ENCODE peak calls at places on chromosomes 11 and 22, in nine cellular contexts. One of them, this sample, is unnamed.

GRCh38 chr22:31342389-31343125 is 3.6 kb downstream of the PATZ1 start:
- DNase-seq in mucosa of gallbladder: no peak
- DNase-seq in COR-L47: no peak
- DNase-seq in amygdala: no peak
- DNase-seq in NCI-H1092 treated with DMSO at 0.1 percent for 48 hours: no peak
- DNase-seq in M059J: no peak
- DNase-seq in stimulated activated CD4-positive, alpha-beta T cell treated with anti-CD3 and anti-CD28 coated beads, TNF-alpha, amount 100 ng/mL, for 4 hours: no peak
- DNase-seq in NCI-H1694: no peak
- DNase-seq in T-helper 2 cell: no peak
- DNase-seq in this sample: no peak

GRCh38 chr22:19892249-19892879 is 37.7 kb upstream of the GNB1L start:
- DNase-seq in COR-L47: peak; percentile 84
- DNase-seq in M059J: no peak
- DNase-seq in T-helper 2 cell: peak; percentile 50
- DNase-seq in amygdala: no peak
- DNase-seq in stimulated activated CD4-positive, alpha-beta T cell treated with anti-CD3 and anti-CD28 coated beads, TNF-alpha, amount 100 ng/mL, for 4 hours: no peak
- DNase-seq in NCI-H1092 treated with DMSO at 0.1 percent for 48 hours: no peak
- DNase-seq in mucosa of gallbladder: no peak
- DNase-seq in NCI-H1694: no peak
- DNase-seq in this sample: no peak

GRCh38 chr22:49086606-49087157 is 741.0 kb downstream of the BRD1 start:
- DNase-seq in NCI-H1694: no peak
- DNase-seq in COR-L47: no peak
- DNase-seq in stimulated activated CD4-positive, alpha-beta T cell treated with anti-CD3 and anti-CD28 coated beads, TNF-alpha, amount 100 ng/mL, for 4 hours: no peak
- DNase-seq in mucosa of gallbladder: no peak
- DNase-seq in NCI-H1092 treated with DMSO at 0.1 percent for 48 hours: no peak
- DNase-seq in T-helper 2 cell: no peak
- DNase-seq in M059J: no peak
- DNase-seq in amygdala: no peak
- DNase-seq in this sample: no peak

GRCh38 chr22:17264321-17265052 is 45.3 kb upstream of the ADA2 start:
- DNase-seq in NCI-H1092 treated with DMSO at 0.1 percent for 48 hours: peak; percentile 76
- DNase-seq in stimulated activated CD4-positive, alpha-beta T cell treated with anti-CD3 and anti-CD28 coated beads, TNF-alpha, amount 100 ng/mL, for 4 hours: no peak
- DNase-seq in COR-L47: no peak
- DNase-seq in M059J: peak; percentile 20
- DNase-seq in mucosa of gallbladder: no peak
- DNase-seq in NCI-H1694: no peak
- DNase-seq in T-helper 2 cell: no peak
- DNase-seq in amygdala: peak; percentile 56
- DNase-seq in this sample: no peak

GRCh38 chr22:44659140-44659539 is 42.9 kb upstream of the PRR5 start:
- DNase-seq in mucosa of gallbladder: no peak
- DNase-seq in amygdala: no peak
- DNase-seq in T-helper 2 cell: no peak
- DNase-seq in NCI-H1092 treated with DMSO at 0.1 percent for 48 hours: no peak
- DNase-seq in COR-L47: no peak
- DNase-seq in NCI-H1694: peak; percentile 47
- DNase-seq in stimulated activated CD4-positive, alpha-beta T cell treated with anti-CD3 and anti-CD28 coated beads, TNF-alpha, amount 100 ng/mL, for 4 hours: no peak
- DNase-seq in M059J: no peak
- DNase-seq in this sample: no peak

GRCh38 chr22:27726344-27726725 is 75.2 kb downstream of the MN1 start:
- DNase-seq in COR-L47: no peak
- DNase-seq in T-helper 2 cell: no peak
- DNase-seq in mucosa of gallbladder: no peak
- DNase-seq in amygdala: no peak
- DNase-seq in NCI-H1694: no peak
- DNase-seq in stimulated activated CD4-positive, alpha-beta T cell treated with anti-CD3 and anti-CD28 coated beads, TNF-alpha, amount 100 ng/mL, for 4 hours: no peak
- DNase-seq in NCI-H1092 treated with DMSO at 0.1 percent for 48 hours: no peak
- DNase-seq in M059J: no peak
- DNase-seq in this sample: no peak

GRCh38 chr11:3203221-3204043 is 15.2 kb downstream of the MRGPRG start:
- DNase-seq in M059J: peak; percentile 19
- DNase-seq in T-helper 2 cell: no peak
- DNase-seq in mucosa of gallbladder: no peak
- DNase-seq in COR-L47: peak; percentile 64
- DNase-seq in amygdala: no peak
- DNase-seq in stimulated activated CD4-positive, alpha-beta T cell treated with anti-CD3 and anti-CD28 coated beads, TNF-alpha, amount 100 ng/mL, for 4 hours: no peak
- DNase-seq in NCI-H1694: no peak
- DNase-seq in NCI-H1092 treated with DMSO at 0.1 percent for 48 hours: no peak
- DNase-seq in this sample: no peak

GRCh38 chr22:31647516-31647915 is 14.5 kb downstream of the PISD start:
- DNase-seq in mucosa of gallbladder: no peak
- DNase-seq in NCI-H1092 treated with DMSO at 0.1 percent for 48 hours: no peak
- DNase-seq in COR-L47: no peak
- DNase-seq in amygdala: no peak
- DNase-seq in NCI-H1694: no peak
- DNase-seq in stimulated activated CD4-positive, alpha-beta T cell treated with anti-CD3 and anti-CD28 coated beads, TNF-alpha, amount 100 ng/mL, for 4 hours: no peak
- DNase-seq in M059J: peak; percentile 49
- DNase-seq in T-helper 2 cell: no peak
- DNase-seq in this sample: no peak

GRCh38 chr11:19450282-19450681 is 209.5 kb upstream of the E2F8 start:
- DNase-seq in amygdala: no peak
- DNase-seq in COR-L47: no peak
- DNase-seq in NCI-H1694: no peak
- DNase-seq in T-helper 2 cell: no peak
- DNase-seq in stimulated activated CD4-positive, alpha-beta T cell treated with anti-CD3 and anti-CD28 coated beads, TNF-alpha, amount 100 ng/mL, for 4 hours: no peak
- DNase-seq in M059J: no peak
- DNase-seq in NCI-H1092 treated with DMSO at 0.1 percent for 48 hours: no peak
- DNase-seq in mucosa of gallbladder: no peak
- DNase-seq in this sample: no peak

GRCh38 chr11:67405196-67405567 is 1.3 kb downstream of the TBC1D10C start:
- DNase-seq in amygdala: no peak
- DNase-seq in M059J: no peak
- DNase-seq in NCI-H1092 treated with DMSO at 0.1 percent for 48 hours: no peak
- DNase-seq in mucosa of gallbladder: no peak
- DNase-seq in T-helper 2 cell: no peak
- DNase-seq in stimulated activated CD4-positive, alpha-beta T cell treated with anti-CD3 and anti-CD28 coated beads, TNF-alpha, amount 100 ng/mL, for 4 hours: no peak
- DNase-seq in NCI-H1694: no peak
- DNase-seq in COR-L47: no peak
- DNase-seq in this sample: no peak

GRCh38 chr11:124884340-124884739 is 13.3 kb downstream of the ROBO4 start:
- DNase-seq in COR-L47: no peak
- DNase-seq in mucosa of gallbladder: no peak
- DNase-seq in stimulated activated CD4-positive, alpha-beta T cell treated with anti-CD3 and anti-CD28 coated beads, TNF-alpha, amount 100 ng/mL, for 4 hours: no peak
- DNase-seq in amygdala: no peak
- DNase-seq in T-helper 2 cell: no peak
- DNase-seq in M059J: no peak
- DNase-seq in NCI-H1092 treated with DMSO at 0.1 percent for 48 hours: no peak
- DNase-seq in NCI-H1694: no peak
- DNase-seq in this sample: no peak

GRCh38 chr11:80165763-80166162 is 724.9 kb upstream of the TENM4 start:
- DNase-seq in T-helper 2 cell: no peak
- DNase-seq in stimulated activated CD4-positive, alpha-beta T cell treated with anti-CD3 and anti-CD28 coated beads, TNF-alpha, amount 100 ng/mL, for 4 hours: no peak
- DNase-seq in M059J: peak; percentile 80
- DNase-seq in NCI-H1092 treated with DMSO at 0.1 percent for 48 hours: no peak
- DNase-seq in NCI-H1694: no peak
- DNase-seq in amygdala: no peak
- DNase-seq in COR-L47: no peak
- DNase-seq in mucosa of gallbladder: no peak
- DNase-seq in this sample: no peak

GRCh38 chr11:107018902-107019493 is 722 bp upstream of the GUCY1A2 start:
- DNase-seq in mucosa of gallbladder: peak; percentile 42
- DNase-seq in NCI-H1092 treated with DMSO at 0.1 percent for 48 hours: peak; percentile 23
- DNase-seq in M059J: peak; percentile 76
- DNase-seq in T-helper 2 cell: no peak
- DNase-seq in amygdala: peak; percentile 37
- DNase-seq in stimulated activated CD4-positive, alpha-beta T cell treated with anti-CD3 and anti-CD28 coated beads, TNF-alpha, amount 100 ng/mL, for 4 hours: no peak
- DNase-seq in COR-L47: no peak
- DNase-seq in NCI-H1694: no peak
- DNase-seq in this sample: peak; percentile 48

GRCh38 chr11:93020248-93021088 is 51.0 kb downstream of the MTNR1B start:
- DNase-seq in T-helper 2 cell: no peak
- DNase-seq in M059J: peak; percentile 85
- DNase-seq in NCI-H1694: no peak
- DNase-seq in mucosa of gallbladder: no peak
- DNase-seq in stimulated activated CD4-positive, alpha-beta T cell treated with anti-CD3 and anti-CD28 coated beads, TNF-alpha, amount 100 ng/mL, for 4 hours: no peak
- DNase-seq in NCI-H1092 treated with DMSO at 0.1 percent for 48 hours: peak; percentile 42
- DNase-seq in amygdala: no peak
- DNase-seq in COR-L47: peak; percentile 64
- DNase-seq in this sample: no peak

GRCh38 chr11:32374261-32374711 is 61.1 kb downstream of the WT1 start:
- DNase-seq in mucosa of gallbladder: no peak
- DNase-seq in amygdala: no peak
- DNase-seq in NCI-H1694: peak; percentile 34
- DNase-seq in M059J: peak; percentile 32
- DNase-seq in T-helper 2 cell: peak; percentile 6
- DNase-seq in stimulated activated CD4-positive, alpha-beta T cell treated with anti-CD3 and anti-CD28 coated beads, TNF-alpha, amount 100 ng/mL, for 4 hours: no peak
- DNase-seq in NCI-H1092 treated with DMSO at 0.1 percent for 48 hours: no peak
- DNase-seq in COR-L47: peak; percentile 26
- DNase-seq in this sample: no peak

GRCh38 chr11:130144129-130144528 is 15.5 kb upstream of the ST14 start:
- DNase-seq in COR-L47: no peak
- DNase-seq in NCI-H1092 treated with DMSO at 0.1 percent for 48 hours: no peak
- DNase-seq in NCI-H1694: no peak
- DNase-seq in mucosa of gallbladder: no peak
- DNase-seq in stimulated activated CD4-positive, alpha-beta T cell treated with anti-CD3 and anti-CD28 coated beads, TNF-alpha, amount 100 ng/mL, for 4 hours: no peak
- DNase-seq in amygdala: no peak
- DNase-seq in T-helper 2 cell: no peak
- DNase-seq in M059J: no peak
- DNase-seq in this sample: peak; percentile 87

GRCh38 chr22:46652081-46652929 is 32.1 kb downstream of the GRAMD4 start:
- DNase-seq in M059J: peak; percentile 9
- DNase-seq in NCI-H1694: no peak
- DNase-seq in T-helper 2 cell: no peak
- DNase-seq in stimulated activated CD4-positive, alpha-beta T cell treated with anti-CD3 and anti-CD28 coated beads, TNF-alpha, amount 100 ng/mL, for 4 hours: no peak
- DNase-seq in amygdala: no peak
- DNase-seq in mucosa of gallbladder: no peak
- DNase-seq in NCI-H1092 treated with DMSO at 0.1 percent for 48 hours: no peak
- DNase-seq in COR-L47: no peak
- DNase-seq in this sample: peak; percentile 79

GRCh38 chr22:49536571-49537131 is 291.0 kb downstream of the BRD1 start:
- DNase-seq in COR-L47: no peak
- DNase-seq in stimulated activated CD4-positive, alpha-beta T cell treated with anti-CD3 and anti-CD28 coated beads, TNF-alpha, amount 100 ng/mL, for 4 hours: no peak
- DNase-seq in M059J: no peak
- DNase-seq in T-helper 2 cell: no peak
- DNase-seq in NCI-H1694: no peak
- DNase-seq in NCI-H1092 treated with DMSO at 0.1 percent for 48 hours: no peak
- DNase-seq in amygdala: no peak
- DNase-seq in mucosa of gallbladder: no peak
- DNase-seq in this sample: no peak

GRCh38 chr11:103946793-103947565 is 89.5 kb upstream of the DDI1 start:
- DNase-seq in mucosa of gallbladder: no peak
- DNase-seq in amygdala: no peak
- DNase-seq in NCI-H1694: no peak
- DNase-seq in NCI-H1092 treated with DMSO at 0.1 percent for 48 hours: no peak
- DNase-seq in M059J: peak; percentile 47
- DNase-seq in stimulated activated CD4-positive, alpha-beta T cell treated with anti-CD3 and anti-CD28 coated beads, TNF-alpha, amount 100 ng/mL, for 4 hours: no peak
- DNase-seq in COR-L47: no peak
- DNase-seq in T-helper 2 cell: no peak
- DNase-seq in this sample: no peak

This sample was measured in left lobe of liver.